ENCODE peak calls at places on chromosomes 12 and 14, in seven cellular contexts. I, Z, K, D, V, X and G are unnamed samples.

GRCh38 chr14:49583629-49584028 is 2.6 kb downstream of the RPS29 start:
- DNase-seq in X (no peak), Z (no peak), V (no peak), K (no peak), I (no peak), D (no peak), G (no peak)

GRCh38 chr14:27256805-27257204 is 659.0 kb upstream of the NOVA1 start:
- DNase-seq in K (no peak), I (no peak), Z (no peak), V (no peak), D (no peak), X (no peak), G (no peak)

GRCh38 chr14:101026341-101026740 is 122.8 kb upstream of the RTL1 start:
- DNase-seq in I (no peak), K (no peak), Z (no peak), V (peak; percentile 36), D (no peak), X (no peak), G (no peak)

GRCh38 chr14:100826371-100827139 is 637 bp downstream of the MEG3 start:
- DNase-seq in I (no peak), K (no peak), Z (no peak), V (no peak), D (no peak), X (no peak), G (no peak)

GRCh38 chr12:123089631-123090353 is 61.1 kb downstream of the PITPNM2 start:
- DNase-seq in I (no peak), Z (no peak), K (no peak), D (no peak), V (no peak), X (peak; percentile 33), G (no peak)

GRCh38 chr12:8038659-8039114 is 6.2 kb downstream of the FOXJ2 start:
- DNase-seq in D (peak; percentile 52), Z (peak; percentile 75), X (no peak), V (peak; percentile 84), K (peak; percentile 62), I (peak; percentile 76), G (no peak)

GRCh38 chr12:13061377-13061776 is 17.2 kb downstream of the FAM234B start:
- DNase-seq in D (no peak), K (no peak), V (no peak), I (no peak), X (no peak), Z (no peak), G (no peak)

GRCh38 chr14:61132336-61132735 is 148.8 kb downstream of the TMEM30B start:
- DNase-seq in Z (no peak), D (no peak), K (no peak), V (no peak), I (no peak), X (peak; percentile 17), G (no peak)

GRCh38 chr12:108646597-108647190 is 13.0 kb upstream of the SELPLG start:
- DNase-seq in K (no peak), I (peak; percentile 37), V (no peak), X (no peak), D (no peak), Z (no peak), G (no peak)

GRCh38 chr12:112823582-112824149 is 32.1 kb downstream of the RPH3A start:
- DNase-seq in Z (no peak), D (no peak), X (no peak), V (no peak), K (no peak), I (no peak), G (no peak)

GRCh38 chr14:91985008-91985407 is 37.5 kb upstream of the FBLN5 start:
- DNase-seq in X (no peak), K (no peak), V (no peak), D (no peak), I (no peak), Z (no peak), G (no peak)

GRCh38 chr14:29227631-29228030 is 461.0 kb downstream of the FOXG1 start:
- DNase-seq in D (no peak), Z (no peak), X (no peak), K (no peak), I (no peak), V (no peak), G (no peak)

GRCh38 chr14:38873923-38874612 is 229.0 kb downstream of the SEC23A start:
- DNase-seq in K (no peak), X (no peak), I (no peak), D (no peak), Z (no peak), V (no peak), G (no peak)

GRCh38 chr12:130993759-130994670 is 40.3 kb downstream of the ADGRD1 start:
- DNase-seq in X (no peak), I (no peak), V (peak; percentile 65), D (no peak), Z (no peak), K (peak; percentile 13), G (no peak)

GRCh38 chr14:103548463-103549351 is 13.8 kb downstream of the BAG5 start:
- DNase-seq in X (no peak), I (peak; percentile 62), Z (no peak), V (no peak), K (peak; percentile 15), D (no peak), G (peak; percentile 74)

GRCh38 chr12:56333197-56333678 is 562 bp downstream of the PAN2 start:
- DNase-seq in X (no peak), I (no peak), Z (no peak), V (no peak), D (no peak), K (no peak), G (no peak)

GRCh38 chr14:39841088-39841487 is 408.9 kb upstream of the FBXO33 start:
- DNase-seq in V (no peak), I (no peak), K (no peak), D (no peak), Z (no peak), X (no peak), G (no peak)

GRCh38 chr14:36346052-36346451 is 25.6 kb upstream of the MBIP start:
- DNase-seq in D (no peak), K (no peak), X (no peak), I (no peak), V (no peak), Z (no peak), G (no peak)

GRCh38 chr14:51865953-51866747 is 5.7 kb downstream of the GNG2 start:
- DNase-seq in I (no peak), X (no peak), D (no peak), Z (no peak), V (no peak), K (no peak), G (no peak)

GRCh38 chr12:23359975-23360638 is 589.4 kb downstream of the SOX5 start:
- DNase-seq in V (no peak), I (peak; percentile 70), X (no peak), Z (no peak), K (no peak), D (no peak), G (no peak)

GRCh38 chr12:129659927-129660326 is 243.9 kb downstream of the TMEM132D start:
- DNase-seq in V (no peak), I (no peak), Z (no peak), X (no peak), D (no peak), K (no peak), G (no peak)

GRCh38 chr14:66709292-66709691 is 201.3 kb downstream of the GPHN start:
- DNase-seq in D (no peak), Z (no peak), V (no peak), K (no peak), X (no peak), I (no peak), G (no peak)

GRCh38 chr12:48002773-48003218 is 1.5 kb downstream of the COL2A1 start:
- DNase-seq in V (no peak), K (no peak), D (no peak), Z (no peak), I (no peak), X (peak; percentile 25), G (no peak)

DNA sequence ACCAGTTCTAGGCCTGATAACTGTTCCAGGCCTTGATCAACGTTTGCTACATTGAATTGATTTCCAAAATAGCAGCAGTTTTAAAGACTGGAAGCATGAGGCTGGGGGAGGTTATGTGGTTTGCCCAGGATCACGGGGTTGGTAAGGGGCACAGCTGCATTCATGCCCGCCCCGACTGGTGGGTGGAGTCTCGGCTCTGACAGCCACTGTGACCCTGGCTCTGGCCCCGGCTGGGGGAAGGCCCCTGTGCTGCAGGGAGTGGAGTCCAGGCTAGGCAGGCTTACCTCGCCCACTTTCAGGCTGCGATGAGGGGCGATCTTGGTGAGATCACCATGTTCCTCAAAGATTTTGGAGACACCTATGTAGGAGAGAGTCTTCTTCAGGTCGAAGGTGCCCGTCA is 13.3 kb upstream of the SERPINA9 start:
- DNase-seq in V (no peak), K (no peak), X (no peak), I (no peak), Z (no peak), D (no peak), G (no peak)
- H3K27ac ChIP-seq in V (no peak overlapping the region), K (no peak overlapping the region), X (no peak overlapping the region), I (no peak overlapping the region), Z (no peak overlapping the region), D (no peak overlapping the region), G (no peak overlapping the region)

DNA sequence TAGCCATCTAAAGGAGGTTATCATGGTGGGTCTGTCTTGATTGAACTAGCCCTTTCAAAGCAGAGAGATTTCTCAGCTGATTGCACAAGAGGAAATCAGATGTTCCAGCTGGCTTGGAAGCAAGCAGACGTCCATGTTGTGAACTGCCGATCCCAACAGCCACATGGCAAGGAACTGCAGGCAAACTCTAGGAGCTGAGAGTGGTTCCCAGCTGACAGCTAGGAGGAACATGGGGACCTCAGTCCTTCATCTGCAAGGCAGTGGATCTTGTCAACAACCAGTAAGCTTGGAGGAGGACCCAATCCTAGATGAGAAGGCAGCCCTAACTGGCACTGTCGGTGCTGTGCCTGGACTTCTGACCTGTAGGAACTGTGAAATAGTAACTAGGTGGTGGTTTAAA is 7.7 kb downstream of the ACVR1B start:
- DNase-seq in D (peak; percentile 46), V (no peak), K (no peak), X (no peak), I (peak; percentile 64), Z (no peak), G (no peak)
- H3K27ac ChIP-seq in D (peak overlapping the region; percentile 44), V (no peak overlapping the region), K (no peak overlapping the region), X (no peak overlapping the region), I (no peak overlapping the region), Z (no peak overlapping the region), G (no peak overlapping the region)

GRCh38 chr14:59199205-59199604 is 10.7 kb downstream of the DAAM1 start:
- DNase-seq in I (no peak), Z (no peak), K (no peak), D (no peak), X (no peak), V (no peak), G (no peak)
- H3K27ac ChIP-seq in I (no peak overlapping the region), Z (no peak overlapping the region), K (peak overlapping the region; percentile 74), D (no peak overlapping the region), X (no peak overlapping the region), V (no peak overlapping the region), G (no peak overlapping the region)

GRCh38 chr12:111442301-111443045 is 36.8 kb downstream of the SH2B3 start:
- DNase-seq in X (no peak), K (no peak), I (peak; percentile 57), Z (peak; percentile 32), V (peak; percentile 51), D (no peak), G (no peak)

GRCh38 chr12:111444314-111444705 is 38.6 kb downstream of the SH2B3 start:
- DNase-seq in K (no peak), I (peak; percentile 59), X (no peak), D (no peak), Z (no peak), V (no peak), G (no peak)

GRCh38 chr12:111444706-111445310 is 39.1 kb downstream of the SH2B3 start:
- DNase-seq in V (peak; percentile 78), I (peak; percentile 84), D (peak; percentile 61), Z (peak; percentile 54), K (peak; percentile 69), X (no peak), G (no peak)

GRCh38 chr12:111443086-111443485 is 37.4 kb downstream of the SH2B3 start:
- DNase-seq in V (no peak), Z (peak; percentile 22), X (no peak), I (peak; percentile 44), K (no peak), D (no peak), G (no peak)

GRCh38 chr12:111443586-111443985 is 37.9 kb downstream of the SH2B3 start:
- DNase-seq in Z (peak; percentile 23), I (peak; percentile 67), V (no peak), D (no peak), X (peak; percentile 40), K (no peak), G (no peak)
- H3K27ac ChIP-seq in Z (peak overlapping the region; percentile 64), I (peak overlapping the region; percentile 28), V (peak overlapping the region; percentile 70), D (peak overlapping the region; percentile 38), X (no peak overlapping the region), K (peak overlapping the region; percentile 97), G (no peak overlapping the region)